ENCODE peak calls at places on chromosomes 4 and X, in nine cellular contexts. One of them, this sample, is unnamed.

GRCh38 chrX:150036181-150036580 is 97.9 kb upstream of the EOLA2 start:
- DNase-seq in H9: no peak
- DNase-seq in stimulated activated CD4-positive, alpha-beta T cell treated with anti-CD3 and anti-CD28 coated beads, Interleukin-15, amount 100 ng/mL, for 1 hour: no peak
- DNase-seq in NCI-H187: no peak
- DNase-seq in tibial nerve: no peak
- DNase-seq in fibroblast of pulmonary artery: peak
- DNase-seq in neural crest cell: no peak
- DNase-seq in astrocyte of the cerebellum: no peak
- DNase-seq in effector memory CD4-positive, alpha-beta T cell: no peak
- DNase-seq in this sample: no peak

GRCh38 chr4:2075987-2076907 is 17.1 kb downstream of the NAT8L start:
- DNase-seq in H9: peak
- DNase-seq in stimulated activated CD4-positive, alpha-beta T cell treated with anti-CD3 and anti-CD28 coated beads, Interleukin-15, amount 100 ng/mL, for 1 hour: no peak
- DNase-seq in NCI-H187: no peak
- DNase-seq in tibial nerve: no peak
- DNase-seq in fibroblast of pulmonary artery: no peak
- DNase-seq in neural crest cell: no peak
- DNase-seq in astrocyte of the cerebellum: no peak
- DNase-seq in effector memory CD4-positive, alpha-beta T cell: no peak
- DNase-seq in this sample: no peak

GRCh38 chr4:53622739-53623151 is 31.5 kb upstream of the LNX1 start:
- DNase-seq in H9: no peak
- DNase-seq in stimulated activated CD4-positive, alpha-beta T cell treated with anti-CD3 and anti-CD28 coated beads, Interleukin-15, amount 100 ng/mL, for 1 hour: no peak
- DNase-seq in NCI-H187: no peak
- DNase-seq in tibial nerve: no peak
- DNase-seq in fibroblast of pulmonary artery: peak
- DNase-seq in neural crest cell: no peak
- DNase-seq in astrocyte of the cerebellum: no peak
- DNase-seq in effector memory CD4-positive, alpha-beta T cell: no peak
- DNase-seq in this sample: no peak

GRCh38 chr4:113347245-113347644 is 297.8 kb downstream of the ANK2 start:
- DNase-seq in H9: no peak
- DNase-seq in stimulated activated CD4-positive, alpha-beta T cell treated with anti-CD3 and anti-CD28 coated beads, Interleukin-15, amount 100 ng/mL, for 1 hour: no peak
- DNase-seq in NCI-H187: no peak
- DNase-seq in tibial nerve: no peak
- DNase-seq in fibroblast of pulmonary artery: no peak
- DNase-seq in neural crest cell: no peak
- DNase-seq in astrocyte of the cerebellum: no peak
- DNase-seq in effector memory CD4-positive, alpha-beta T cell: no peak
- DNase-seq in this sample: no peak

GRCh38 chr4:73222466-73223257 is 35.9 kb downstream of the ANKRD17 start:
- DNase-seq in H9: no peak
- DNase-seq in stimulated activated CD4-positive, alpha-beta T cell treated with anti-CD3 and anti-CD28 coated beads, Interleukin-15, amount 100 ng/mL, for 1 hour: no peak
- DNase-seq in NCI-H187: peak
- DNase-seq in tibial nerve: no peak
- DNase-seq in fibroblast of pulmonary artery: peak
- DNase-seq in neural crest cell: peak
- DNase-seq in astrocyte of the cerebellum: peak
- DNase-seq in effector memory CD4-positive, alpha-beta T cell: peak
- DNase-seq in this sample: peak

GRCh38 chr4:113645771-113646455 is 115.6 kb downstream of the CAMK2D start:
- DNase-seq in H9: peak
- DNase-seq in stimulated activated CD4-positive, alpha-beta T cell treated with anti-CD3 and anti-CD28 coated beads, Interleukin-15, amount 100 ng/mL, for 1 hour: no peak
- DNase-seq in NCI-H187: no peak
- DNase-seq in tibial nerve: no peak
- DNase-seq in fibroblast of pulmonary artery: peak
- DNase-seq in neural crest cell: no peak
- DNase-seq in astrocyte of the cerebellum: peak
- DNase-seq in effector memory CD4-positive, alpha-beta T cell: no peak
- DNase-seq in this sample: peak

GRCh38 chr4:145907827-145908226 is 30.8 kb downstream of the ZNF827 start:
- DNase-seq in H9: no peak
- DNase-seq in stimulated activated CD4-positive, alpha-beta T cell treated with anti-CD3 and anti-CD28 coated beads, Interleukin-15, amount 100 ng/mL, for 1 hour: no peak
- DNase-seq in NCI-H187: no peak
- DNase-seq in tibial nerve: no peak
- DNase-seq in fibroblast of pulmonary artery: no peak
- DNase-seq in neural crest cell: no peak
- DNase-seq in astrocyte of the cerebellum: no peak
- DNase-seq in effector memory CD4-positive, alpha-beta T cell: no peak
- DNase-seq in this sample: no peak

GRCh38 chr4:126843492-126844067 is 789.2 kb upstream of the INTU start:
- DNase-seq in H9: no peak
- DNase-seq in stimulated activated CD4-positive, alpha-beta T cell treated with anti-CD3 and anti-CD28 coated beads, Interleukin-15, amount 100 ng/mL, for 1 hour: no peak
- DNase-seq in NCI-H187: no peak
- DNase-seq in tibial nerve: no peak
- DNase-seq in fibroblast of pulmonary artery: no peak
- DNase-seq in neural crest cell: no peak
- DNase-seq in astrocyte of the cerebellum: no peak
- DNase-seq in effector memory CD4-positive, alpha-beta T cell: no peak
- DNase-seq in this sample: no peak

GRCh38 chr4:118772149-118773081 is 63.5 kb downstream of the SEC24D start:
- DNase-seq in H9: no peak
- DNase-seq in stimulated activated CD4-positive, alpha-beta T cell treated with anti-CD3 and anti-CD28 coated beads, Interleukin-15, amount 100 ng/mL, for 1 hour: no peak
- DNase-seq in NCI-H187: no peak
- DNase-seq in tibial nerve: no peak
- DNase-seq in fibroblast of pulmonary artery: peak
- DNase-seq in neural crest cell: no peak
- DNase-seq in astrocyte of the cerebellum: no peak
- DNase-seq in effector memory CD4-positive, alpha-beta T cell: no peak
- DNase-seq in this sample: peak

GRCh38 chr4:76634239-76634638 is 199.2 kb downstream of the SHROOM3 start:
- DNase-seq in H9: no peak
- DNase-seq in stimulated activated CD4-positive, alpha-beta T cell treated with anti-CD3 and anti-CD28 coated beads, Interleukin-15, amount 100 ng/mL, for 1 hour: no peak
- DNase-seq in NCI-H187: no peak
- DNase-seq in tibial nerve: no peak
- DNase-seq in fibroblast of pulmonary artery: peak
- DNase-seq in neural crest cell: no peak
- DNase-seq in astrocyte of the cerebellum: no peak
- DNase-seq in effector memory CD4-positive, alpha-beta T cell: no peak
- DNase-seq in this sample: no peak

GRCh38 chr4:146095091-146095690 is 80.3 kb upstream of the LSM6 start:
- DNase-seq in H9: no peak
- DNase-seq in stimulated activated CD4-positive, alpha-beta T cell treated with anti-CD3 and anti-CD28 coated beads, Interleukin-15, amount 100 ng/mL, for 1 hour: no peak
- DNase-seq in NCI-H187: no peak
- DNase-seq in tibial nerve: no peak
- DNase-seq in fibroblast of pulmonary artery: peak
- DNase-seq in neural crest cell: peak
- DNase-seq in astrocyte of the cerebellum: peak
- DNase-seq in effector memory CD4-positive, alpha-beta T cell: no peak
- DNase-seq in this sample: peak

GRCh38 chr4:150176559-150176958 is 98.3 kb downstream of the DCLK2 start:
- DNase-seq in H9: no peak
- DNase-seq in stimulated activated CD4-positive, alpha-beta T cell treated with anti-CD3 and anti-CD28 coated beads, Interleukin-15, amount 100 ng/mL, for 1 hour: no peak
- DNase-seq in NCI-H187: no peak
- DNase-seq in tibial nerve: no peak
- DNase-seq in fibroblast of pulmonary artery: peak
- DNase-seq in neural crest cell: no peak
- DNase-seq in astrocyte of the cerebellum: peak
- DNase-seq in effector memory CD4-positive, alpha-beta T cell: no peak
- DNase-seq in this sample: no peak

GRCh38 chrX:134520860-134521390 is 61.0 kb downstream of the HPRT1 start:
- DNase-seq in H9: peak
- DNase-seq in stimulated activated CD4-positive, alpha-beta T cell treated with anti-CD3 and anti-CD28 coated beads, Interleukin-15, amount 100 ng/mL, for 1 hour: no peak
- DNase-seq in NCI-H187: no peak
- DNase-seq in tibial nerve: no peak
- DNase-seq in fibroblast of pulmonary artery: peak
- DNase-seq in neural crest cell: peak
- DNase-seq in astrocyte of the cerebellum: peak
- DNase-seq in effector memory CD4-positive, alpha-beta T cell: no peak
- DNase-seq in this sample: peak

GRCh38 chr4:120517966-120518365 is 404.6 kb downstream of the PRDM5 start:
- DNase-seq in H9: peak
- DNase-seq in stimulated activated CD4-positive, alpha-beta T cell treated with anti-CD3 and anti-CD28 coated beads, Interleukin-15, amount 100 ng/mL, for 1 hour: no peak
- DNase-seq in NCI-H187: no peak
- DNase-seq in tibial nerve: no peak
- DNase-seq in fibroblast of pulmonary artery: peak
- DNase-seq in neural crest cell: no peak
- DNase-seq in astrocyte of the cerebellum: peak
- DNase-seq in effector memory CD4-positive, alpha-beta T cell: no peak
- DNase-seq in this sample: no peak

GRCh38 chr4:24174622-24175021 is 284.8 kb upstream of the PPARGC1A start:
- DNase-seq in H9: no peak
- DNase-seq in stimulated activated CD4-positive, alpha-beta T cell treated with anti-CD3 and anti-CD28 coated beads, Interleukin-15, amount 100 ng/mL, for 1 hour: no peak
- DNase-seq in NCI-H187: no peak
- DNase-seq in tibial nerve: no peak
- DNase-seq in fibroblast of pulmonary artery: no peak
- DNase-seq in neural crest cell: no peak
- DNase-seq in astrocyte of the cerebellum: no peak
- DNase-seq in effector memory CD4-positive, alpha-beta T cell: no peak
- DNase-seq in this sample: no peak

GRCh38 chr4:8583655-8584025 is 3.4 kb downstream of the GPR78 start:
- DNase-seq in H9: no peak
- DNase-seq in stimulated activated CD4-positive, alpha-beta T cell treated with anti-CD3 and anti-CD28 coated beads, Interleukin-15, amount 100 ng/mL, for 1 hour: no peak
- DNase-seq in NCI-H187: no peak
- DNase-seq in tibial nerve: no peak
- DNase-seq in fibroblast of pulmonary artery: no peak
- DNase-seq in neural crest cell: no peak
- DNase-seq in astrocyte of the cerebellum: no peak
- DNase-seq in effector memory CD4-positive, alpha-beta T cell: no peak
- DNase-seq in this sample: no peak

GRCh38 chr4:167786504-167786903 is 305.8 kb upstream of the ANXA10 start:
- DNase-seq in H9: no peak
- DNase-seq in stimulated activated CD4-positive, alpha-beta T cell treated with anti-CD3 and anti-CD28 coated beads, Interleukin-15, amount 100 ng/mL, for 1 hour: no peak
- DNase-seq in NCI-H187: no peak
- DNase-seq in tibial nerve: no peak
- DNase-seq in fibroblast of pulmonary artery: no peak
- DNase-seq in neural crest cell: no peak
- DNase-seq in astrocyte of the cerebellum: no peak
- DNase-seq in effector memory CD4-positive, alpha-beta T cell: no peak
- DNase-seq in this sample: no peak

GRCh38 chr4:89306486-89307184 is 965 bp downstream of the GPRIN3 start:
- DNase-seq in H9: no peak
- DNase-seq in stimulated activated CD4-positive, alpha-beta T cell treated with anti-CD3 and anti-CD28 coated beads, Interleukin-15, amount 100 ng/mL, for 1 hour: no peak
- DNase-seq in NCI-H187: no peak
- DNase-seq in tibial nerve: no peak
- DNase-seq in fibroblast of pulmonary artery: no peak
- DNase-seq in neural crest cell: no peak
- DNase-seq in astrocyte of the cerebellum: no peak
- DNase-seq in effector memory CD4-positive, alpha-beta T cell: no peak
- DNase-seq in this sample: no peak

GRCh38 chr4:128517739-128518510 is 230.3 kb upstream of the PGRMC2 start:
- DNase-seq in H9: no peak
- DNase-seq in stimulated activated CD4-positive, alpha-beta T cell treated with anti-CD3 and anti-CD28 coated beads, Interleukin-15, amount 100 ng/mL, for 1 hour: no peak
- DNase-seq in NCI-H187: no peak
- DNase-seq in tibial nerve: peak
- DNase-seq in fibroblast of pulmonary artery: peak
- DNase-seq in neural crest cell: no peak
- DNase-seq in astrocyte of the cerebellum: peak
- DNase-seq in effector memory CD4-positive, alpha-beta T cell: no peak
- DNase-seq in this sample: peak

GRCh38 chrX:1074172-1074571 is 138.3 kb downstream of the CRLF2 start:
- DNase-seq in H9: no peak
- DNase-seq in stimulated activated CD4-positive, alpha-beta T cell treated with anti-CD3 and anti-CD28 coated beads, Interleukin-15, amount 100 ng/mL, for 1 hour: no peak
- DNase-seq in NCI-H187: no peak
- DNase-seq in tibial nerve: no peak
- DNase-seq in fibroblast of pulmonary artery: no peak
- DNase-seq in neural crest cell: no peak
- DNase-seq in astrocyte of the cerebellum: no peak
- DNase-seq in effector memory CD4-positive, alpha-beta T cell: no peak
- DNase-seq in this sample: no peak

GRCh38 chrX:15350329-15350996 is 15.1 kb upstream of the PIGA start:
- DNase-seq in H9: peak
- DNase-seq in stimulated activated CD4-positive, alpha-beta T cell treated with anti-CD3 and anti-CD28 coated beads, Interleukin-15, amount 100 ng/mL, for 1 hour: no peak
- DNase-seq in NCI-H187: no peak
- DNase-seq in tibial nerve: no peak
- DNase-seq in fibroblast of pulmonary artery: no peak
- DNase-seq in neural crest cell: no peak
- DNase-seq in astrocyte of the cerebellum: no peak
- DNase-seq in effector memory CD4-positive, alpha-beta T cell: no peak
- DNase-seq in this sample: peak

GRCh38 chrX:114134465-114134864 is 449.4 kb upstream of the HTR2C start:
- DNase-seq in H9: no peak
- DNase-seq in stimulated activated CD4-positive, alpha-beta T cell treated with anti-CD3 and anti-CD28 coated beads, Interleukin-15, amount 100 ng/mL, for 1 hour: no peak
- DNase-seq in NCI-H187: no peak
- DNase-seq in tibial nerve: no peak
- DNase-seq in fibroblast of pulmonary artery: peak
- DNase-seq in neural crest cell: no peak
- DNase-seq in astrocyte of the cerebellum: no peak
- DNase-seq in effector memory CD4-positive, alpha-beta T cell: no peak
- DNase-seq in this sample: no peak

GRCh38 chr4:134375775-134376174 is 174.2 kb upstream of the PABPC4L start:
- DNase-seq in H9: no peak
- DNase-seq in stimulated activated CD4-positive, alpha-beta T cell treated with anti-CD3 and anti-CD28 coated beads, Interleukin-15, amount 100 ng/mL, for 1 hour: no peak
- DNase-seq in NCI-H187: no peak
- DNase-seq in tibial nerve: no peak
- DNase-seq in fibroblast of pulmonary artery: no peak
- DNase-seq in neural crest cell: no peak
- DNase-seq in astrocyte of the cerebellum: no peak
- DNase-seq in effector memory CD4-positive, alpha-beta T cell: no peak
- DNase-seq in this sample: no peak

GRCh38 chr4:152385551-152385950 is 150.3 kb downstream of the FBXW7 start:
- DNase-seq in H9: no peak
- DNase-seq in stimulated activated CD4-positive, alpha-beta T cell treated with anti-CD3 and anti-CD28 coated beads, Interleukin-15, amount 100 ng/mL, for 1 hour: no peak
- DNase-seq in NCI-H187: no peak
- DNase-seq in tibial nerve: no peak
- DNase-seq in fibroblast of pulmonary artery: peak
- DNase-seq in neural crest cell: no peak
- DNase-seq in astrocyte of the cerebellum: no peak
- DNase-seq in effector memory CD4-positive, alpha-beta T cell: no peak
- DNase-seq in this sample: peak

GRCh38 chr4:117514779-117515178 is 429.4 kb upstream of the TRAM1L1 start:
- DNase-seq in H9: no peak
- DNase-seq in stimulated activated CD4-positive, alpha-beta T cell treated with anti-CD3 and anti-CD28 coated beads, Interleukin-15, amount 100 ng/mL, for 1 hour: no peak
- DNase-seq in NCI-H187: no peak
- DNase-seq in tibial nerve: no peak
- DNase-seq in fibroblast of pulmonary artery: no peak
- DNase-seq in neural crest cell: no peak
- DNase-seq in astrocyte of the cerebellum: no peak
- DNase-seq in effector memory CD4-positive, alpha-beta T cell: no peak
- DNase-seq in this sample: no peak

GRCh38 chrX:16946971-16947562 is 609 bp downstream of the REPS2 start:
- DNase-seq in H9: no peak
- DNase-seq in stimulated activated CD4-positive, alpha-beta T cell treated with anti-CD3 and anti-CD28 coated beads, Interleukin-15, amount 100 ng/mL, for 1 hour: no peak
- DNase-seq in NCI-H187: no peak
- DNase-seq in tibial nerve: no peak
- DNase-seq in fibroblast of pulmonary artery: no peak
- DNase-seq in neural crest cell: no peak
- DNase-seq in astrocyte of the cerebellum: no peak
- DNase-seq in effector memory CD4-positive, alpha-beta T cell: no peak
- DNase-seq in this sample: peak

GRCh38 chr4:70948665-70949284 is 44.7 kb upstream of the DCK start:
- DNase-seq in H9: no peak
- DNase-seq in stimulated activated CD4-positive, alpha-beta T cell treated with anti-CD3 and anti-CD28 coated beads, Interleukin-15, amount 100 ng/mL, for 1 hour: no peak
- DNase-seq in NCI-H187: no peak
- DNase-seq in tibial nerve: no peak
- DNase-seq in fibroblast of pulmonary artery: no peak
- DNase-seq in neural crest cell: no peak
- DNase-seq in astrocyte of the cerebellum: no peak
- DNase-seq in effector memory CD4-positive, alpha-beta T cell: no peak
- DNase-seq in this sample: no peak

GRCh38 chr4:94649381-94650128 is 108.2 kb upstream of the BMPR1B start:
- DNase-seq in H9: no peak
- DNase-seq in stimulated activated CD4-positive, alpha-beta T cell treated with anti-CD3 and anti-CD28 coated beads, Interleukin-15, amount 100 ng/mL, for 1 hour: no peak
- DNase-seq in NCI-H187: no peak
- DNase-seq in tibial nerve: no peak
- DNase-seq in fibroblast of pulmonary artery: peak
- DNase-seq in neural crest cell: no peak
- DNase-seq in astrocyte of the cerebellum: peak
- DNase-seq in effector memory CD4-positive, alpha-beta T cell: no peak
- DNase-seq in this sample: no peak

GRCh38 chr4:121243476-121243875 is 79.4 kb upstream of the TNIP3 start:
- DNase-seq in H9: no peak
- DNase-seq in stimulated activated CD4-positive, alpha-beta T cell treated with anti-CD3 and anti-CD28 coated beads, Interleukin-15, amount 100 ng/mL, for 1 hour: no peak
- DNase-seq in NCI-H187: no peak
- DNase-seq in tibial nerve: no peak
- DNase-seq in fibroblast of pulmonary artery: no peak
- DNase-seq in neural crest cell: no peak
- DNase-seq in astrocyte of the cerebellum: no peak
- DNase-seq in effector memory CD4-positive, alpha-beta T cell: no peak
- DNase-seq in this sample: no peak

GRCh38 chr4:47598320-47598719 is 113.2 kb downstream of the ATP10D start:
- DNase-seq in H9: no peak
- DNase-seq in stimulated activated CD4-positive, alpha-beta T cell treated with anti-CD3 and anti-CD28 coated beads, Interleukin-15, amount 100 ng/mL, for 1 hour: no peak
- DNase-seq in NCI-H187: no peak
- DNase-seq in tibial nerve: no peak
- DNase-seq in fibroblast of pulmonary artery: peak
- DNase-seq in neural crest cell: no peak
- DNase-seq in astrocyte of the cerebellum: no peak
- DNase-seq in effector memory CD4-positive, alpha-beta T cell: no peak
- DNase-seq in this sample: no peak

GRCh38 chr4:70721747-70722146 is at the start of gene RUFY3:
- DNase-seq in H9: no peak
- DNase-seq in stimulated activated CD4-positive, alpha-beta T cell treated with anti-CD3 and anti-CD28 coated beads, Interleukin-15, amount 100 ng/mL, for 1 hour: no peak
- DNase-seq in NCI-H187: peak
- DNase-seq in tibial nerve: peak
- DNase-seq in fibroblast of pulmonary artery: peak
- DNase-seq in neural crest cell: no peak
- DNase-seq in astrocyte of the cerebellum: peak
- DNase-seq in effector memory CD4-positive, alpha-beta T cell: no peak
- DNase-seq in this sample: peak